ENCODE peak calls at places on chromosomes 16 and 17, in ten cellular contexts. One of them, this sample, is unnamed.

GRCh38 chr17:73401911-73402310 is 90.1 kb upstream of the CDC42EP4 start:
- DNase-seq in Right ventricle myocardium superior: peak
- DNase-seq in GOT3: no peak
- DNase-seq in activated CD4-positive, alpha-beta T cell treated with anti-CD3 and anti-CD28 coated beads, Interleukin-2, amount 50 U/mL, for 1 hour: no peak
- DNase-seq in ELF-1: peak
- DNase-seq in GM19239: no peak
- DNase-seq in AG08396: no peak
- DNase-seq in astrocyte of the spinal cord: peak
- DNase-seq in cardiac muscle cell: peak
- DNase-seq in PC-3: no peak
- DNase-seq in this sample: no peak

GRCh38 chr17:77319211-77320031 is 178.7 kb downstream of the SEC14L1 start:
- DNase-seq in Right ventricle myocardium superior: peak
- DNase-seq in GOT3: peak
- DNase-seq in activated CD4-positive, alpha-beta T cell treated with anti-CD3 and anti-CD28 coated beads, Interleukin-2, amount 50 U/mL, for 1 hour: peak
- DNase-seq in ELF-1: peak
- DNase-seq in GM19239: peak
- DNase-seq in AG08396: peak
- DNase-seq in astrocyte of the spinal cord: peak
- DNase-seq in cardiac muscle cell: peak
- DNase-seq in PC-3: peak
- DNase-seq in this sample: no peak

GRCh38 chr17:63999680-64000531 is 1.8 kb downstream of the PRR29 start:
- DNase-seq in Right ventricle myocardium superior: peak
- DNase-seq in GOT3: no peak
- DNase-seq in activated CD4-positive, alpha-beta T cell treated with anti-CD3 and anti-CD28 coated beads, Interleukin-2, amount 50 U/mL, for 1 hour: no peak
- DNase-seq in ELF-1: no peak
- DNase-seq in GM19239: no peak
- DNase-seq in AG08396: no peak
- DNase-seq in astrocyte of the spinal cord: no peak
- DNase-seq in cardiac muscle cell: no peak
- DNase-seq in PC-3: no peak
- DNase-seq in this sample: no peak

GRCh38 chr16:10575506-10576130 is 4.8 kb downstream of the EMP2 start:
- DNase-seq in Right ventricle myocardium superior: no peak
- DNase-seq in GOT3: no peak
- DNase-seq in activated CD4-positive, alpha-beta T cell treated with anti-CD3 and anti-CD28 coated beads, Interleukin-2, amount 50 U/mL, for 1 hour: no peak
- DNase-seq in ELF-1: no peak
- DNase-seq in GM19239: no peak
- DNase-seq in AG08396: no peak
- DNase-seq in astrocyte of the spinal cord: no peak
- DNase-seq in cardiac muscle cell: peak
- DNase-seq in PC-3: no peak
- DNase-seq in this sample: no peak

GRCh38 chr17:29390856-29391631 is 881 bp downstream of the TAOK1 start:
- DNase-seq in Right ventricle myocardium superior: no peak
- DNase-seq in GOT3: no peak
- DNase-seq in activated CD4-positive, alpha-beta T cell treated with anti-CD3 and anti-CD28 coated beads, Interleukin-2, amount 50 U/mL, for 1 hour: no peak
- DNase-seq in ELF-1: peak
- DNase-seq in GM19239: no peak
- DNase-seq in AG08396: no peak
- DNase-seq in astrocyte of the spinal cord: peak
- DNase-seq in cardiac muscle cell: peak
- DNase-seq in PC-3: no peak
- DNase-seq in this sample: no peak

GRCh38 chr17:74815671-74816370 is 39.7 kb upstream of the NAT9 start:
- DNase-seq in Right ventricle myocardium superior: no peak
- DNase-seq in GOT3: no peak
- DNase-seq in activated CD4-positive, alpha-beta T cell treated with anti-CD3 and anti-CD28 coated beads, Interleukin-2, amount 50 U/mL, for 1 hour: no peak
- DNase-seq in ELF-1: peak
- DNase-seq in GM19239: no peak
- DNase-seq in AG08396: no peak
- DNase-seq in astrocyte of the spinal cord: no peak
- DNase-seq in cardiac muscle cell: no peak
- DNase-seq in PC-3: no peak
- DNase-seq in this sample: no peak

GRCh38 chr17:75996665-75997590 is 3.7 kb upstream of the CDK3 start:
- DNase-seq in Right ventricle myocardium superior: peak
- DNase-seq in GOT3: no peak
- DNase-seq in activated CD4-positive, alpha-beta T cell treated with anti-CD3 and anti-CD28 coated beads, Interleukin-2, amount 50 U/mL, for 1 hour: no peak
- DNase-seq in ELF-1: no peak
- DNase-seq in GM19239: no peak
- DNase-seq in AG08396: peak
- DNase-seq in astrocyte of the spinal cord: peak
- DNase-seq in cardiac muscle cell: peak
- DNase-seq in PC-3: peak
- DNase-seq in this sample: no peak

GRCh38 chr17:18981642-18982424 is 22.7 kb downstream of the FAM83G start:
- DNase-seq in Right ventricle myocardium superior: no peak
- DNase-seq in GOT3: peak
- DNase-seq in activated CD4-positive, alpha-beta T cell treated with anti-CD3 and anti-CD28 coated beads, Interleukin-2, amount 50 U/mL, for 1 hour: no peak
- DNase-seq in ELF-1: peak
- DNase-seq in GM19239: no peak
- DNase-seq in AG08396: peak
- DNase-seq in astrocyte of the spinal cord: peak
- DNase-seq in cardiac muscle cell: peak
- DNase-seq in PC-3: peak
- DNase-seq in this sample: peak

GRCh38 chr16:62573466-62573865 is 537.2 kb upstream of the CDH8 start:
- DNase-seq in Right ventricle myocardium superior: no peak
- DNase-seq in GOT3: no peak
- DNase-seq in activated CD4-positive, alpha-beta T cell treated with anti-CD3 and anti-CD28 coated beads, Interleukin-2, amount 50 U/mL, for 1 hour: no peak
- DNase-seq in ELF-1: no peak
- DNase-seq in GM19239: no peak
- DNase-seq in AG08396: no peak
- DNase-seq in astrocyte of the spinal cord: no peak
- DNase-seq in cardiac muscle cell: no peak
- DNase-seq in PC-3: no peak
- DNase-seq in this sample: no peak

GRCh38 chr16:3179651-3180050 is 8.4 kb upstream of the OR1F1 start:
- DNase-seq in Right ventricle myocardium superior: no peak
- DNase-seq in GOT3: no peak
- DNase-seq in activated CD4-positive, alpha-beta T cell treated with anti-CD3 and anti-CD28 coated beads, Interleukin-2, amount 50 U/mL, for 1 hour: no peak
- DNase-seq in ELF-1: no peak
- DNase-seq in GM19239: no peak
- DNase-seq in AG08396: no peak
- DNase-seq in astrocyte of the spinal cord: no peak
- DNase-seq in cardiac muscle cell: no peak
- DNase-seq in PC-3: no peak
- DNase-seq in this sample: no peak